ENCODE peak calls at places on chromosomes 7 and 10, in four cellular contexts. U is GM12865, L is GM13976, S is gastrocnemius medialis. Z is an unnamed sample.

GRCh38 chr10:119687192-119688032 is 36.2 kb downstream of the BAG3 start:
- DNase-seq in U (no peak), L (no peak), S (no peak), Z (no peak)

GRCh38 chr10:14017380-14017943 is 313.3 kb downstream of the FRMD4A start:
- DNase-seq in U (no peak), L (no peak), S (no peak), Z (no peak)

GRCh38 chr7:37349979-37350590 is 98.6 kb downstream of the ELMO1 start:
- DNase-seq in U (no peak), L (no peak), S (no peak), Z (no peak)

GRCh38 chr7:75906991-75907667 is 7.8 kb upstream of the POR start:
- DNase-seq in U (no peak), L (no peak), S (no peak), Z (no peak)

GRCh38 chr10:44628921-44629320 is 244.0 kb upstream of the CXCL12 start:
- DNase-seq in U (no peak), L (no peak), S (no peak), Z (no peak)

GRCh38 chr7:115319536-115319935 is 397.6 kb downstream of the MDFIC start:
- DNase-seq in U (no peak), L (no peak), S (no peak), Z (no peak)

GRCh38 chr7:26891400-26892355 is 27.3 kb upstream of the SKAP2 start:
- DNase-seq in U (peak), L (peak), S (no peak), Z (no peak)

GRCh38 chr10:70715853-70716795 is 43.8 kb downstream of the ADAMTS14 start:
- DNase-seq in U (no peak), L (no peak), S (no peak), Z (peak)

GRCh38 chr10:98673156-98673765 is 226.5 kb upstream of the HPS1 start:
- DNase-seq in U (no peak), L (no peak), S (no peak), Z (no peak)

GRCh38 chr10:311901-312665 is 176.8 kb downstream of the ZMYND11 start:
- DNase-seq in U (no peak), L (no peak), S (no peak), Z (no peak)

GRCh38 chr7:118478931-118479330 is 254.4 kb downstream of the ANKRD7 start:
- DNase-seq in U (no peak), L (no peak), S (no peak), Z (no peak)

GRCh38 chr7:8133955-8134733 is 127.8 kb downstream of the ICA1 start:
- DNase-seq in U (peak), L (peak), S (no peak), Z (peak)

GRCh38 chr7:21947056-21947455 is 1.4 kb upstream of the CDCA7L start:
- DNase-seq in U (peak), L (no peak), S (no peak), Z (no peak)

GRCh38 chr7:18352339-18353255 is 143.0 kb upstream of the HDAC9 start:
- DNase-seq in U (peak), L (peak), S (no peak), Z (peak)
- TF ChIP-seq CTCF in U (peak), L (peak), S (peak), Z (peak)

DNA sequence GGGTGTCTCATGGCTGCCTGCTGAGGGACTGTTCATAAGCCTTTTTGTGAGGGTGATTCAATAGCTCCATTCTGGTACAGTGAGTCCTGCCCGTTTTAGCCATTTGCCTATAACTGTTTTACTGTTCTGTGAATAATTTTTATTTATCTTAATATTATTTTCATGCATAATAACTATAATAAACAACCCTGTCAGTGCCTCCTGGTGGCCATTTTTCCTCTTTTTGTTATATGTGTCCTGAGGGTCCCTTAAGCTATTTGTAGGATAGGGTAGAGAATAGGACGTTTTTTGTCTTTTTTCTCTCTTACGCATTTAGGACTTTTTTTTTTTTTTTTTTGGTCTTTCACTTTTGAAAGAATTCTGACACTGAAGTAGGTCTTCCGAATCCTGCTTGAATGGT is 2.9 kb downstream of the C1QL3 start:
- DNase-seq in U (peak), L (no peak), S (no peak), Z (no peak)
- TF ChIP-seq CTCF in U (no peak), L (no peak), S (no peak), Z (no peak)

DNA sequence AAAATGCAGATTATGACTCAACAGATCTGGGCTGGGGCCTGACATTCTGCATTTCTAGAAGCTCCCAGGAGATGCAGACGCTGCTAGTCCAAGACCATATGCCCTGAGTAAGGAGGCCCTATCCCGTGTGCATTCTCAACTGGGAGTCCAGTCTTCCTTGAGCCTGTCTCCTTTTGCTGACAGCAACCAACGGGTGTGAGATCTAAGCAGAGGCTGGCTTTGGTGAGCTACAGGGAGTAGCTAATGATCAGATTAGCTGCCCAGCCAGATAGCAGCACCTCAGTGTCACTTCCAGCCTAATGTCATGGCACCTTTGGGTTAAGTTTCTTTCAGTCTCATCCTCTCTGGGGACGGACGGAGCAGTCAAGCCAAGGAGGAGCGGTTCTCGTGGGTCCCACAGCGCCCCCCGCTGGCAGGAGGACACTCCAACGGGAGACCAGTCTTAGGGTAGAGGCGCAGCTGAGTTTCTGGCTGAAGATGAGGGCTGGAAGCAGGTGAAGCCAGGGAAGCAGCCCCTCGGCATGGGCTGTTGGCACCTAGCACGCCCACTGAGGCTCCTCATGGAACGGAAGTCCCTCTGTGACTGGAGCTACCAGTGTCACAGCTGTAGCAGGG is 154.0 kb downstream of the CCDC3 start:
- DNase-seq in U (peak), L (no peak), S (no peak), Z (peak)
- TF ChIP-seq CTCF in U (peak), L (no peak), S (no peak), Z (no peak)

GRCh38 chr10:57333880-57334279 is 933.8 kb downstream of the IPMK start:
- DNase-seq in U (no peak), L (no peak), S (no peak), Z (no peak)
- TF ChIP-seq CTCF in U (no peak), L (no peak), S (no peak), Z (no peak)

GRCh38 chr10:123451607-123452245 is 214.4 kb upstream of the GPR26 start:
- DNase-seq in U (no peak), L (no peak), S (no peak), Z (no peak)
- TF ChIP-seq CTCF in U (no peak), L (no peak), S (no peak), Z (no peak)

GRCh38 chr10:64076322-64076940 is 555.2 kb downstream of the REEP3 start:
- DNase-seq in U (no peak), L (no peak), S (no peak), Z (no peak)
- TF ChIP-seq CTCF in U (no peak), L (no peak), S (no peak), Z (no peak)

GRCh38 chr10:114279289-114279688 is 40.2 kb downstream of the VWA2 start:
- DNase-seq in U (no peak), L (no peak), S (no peak), Z (no peak)

GRCh38 chr10:114281006-114281405 is 42.0 kb downstream of the VWA2 start:
- DNase-seq in U (no peak), L (no peak), S (no peak), Z (no peak)

GRCh38 chr10:114281461-114281860 is 42.4 kb downstream of the VWA2 start:
- DNase-seq in U (no peak), L (no peak), S (no peak), Z (no peak)

GRCh38 chr10:114278884-114279191 is 39.8 kb downstream of the VWA2 start:
- DNase-seq in U (no peak), L (no peak), S (no peak), Z (no peak)

DNA sequence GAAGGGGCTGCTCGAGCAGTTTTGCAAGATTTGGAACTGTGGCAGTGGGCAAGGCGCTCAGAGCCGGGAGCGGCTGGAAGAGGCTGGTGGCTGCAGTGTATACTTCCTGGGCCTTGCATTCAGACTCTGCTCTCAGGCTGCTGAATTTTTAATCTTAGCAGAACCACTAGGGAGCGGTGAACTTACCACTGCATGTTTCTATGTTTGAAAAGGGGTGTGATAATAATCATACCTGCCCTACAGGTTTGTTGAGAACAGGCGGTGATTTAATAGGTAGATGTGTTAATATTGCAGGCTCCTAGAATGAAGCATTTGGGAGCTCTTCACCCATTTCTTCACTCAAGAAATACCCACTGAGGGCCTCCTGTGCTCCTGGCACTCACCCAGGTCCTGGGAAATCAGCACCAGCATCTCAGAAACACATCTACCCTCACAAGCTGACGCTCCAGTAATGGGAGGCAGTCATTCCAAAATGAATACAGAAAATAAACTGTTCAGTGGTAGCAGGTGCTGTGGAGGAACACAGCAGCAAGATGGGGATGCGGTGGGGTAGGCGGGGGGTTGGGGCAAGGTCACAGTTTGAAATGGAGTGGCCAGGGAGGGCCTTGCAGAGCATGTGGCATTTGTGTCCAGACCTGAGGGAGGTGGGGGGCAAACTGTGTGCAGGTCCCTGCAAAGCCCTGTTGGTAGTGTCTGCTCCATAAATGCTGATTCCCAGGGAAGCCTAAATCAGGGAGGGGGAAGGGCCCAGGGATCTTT is 41.0 kb downstream of the VWA2 start:
- DNase-seq in U (no peak), L (no peak), S (no peak), Z (no peak)
- TF ChIP-seq CTCF in U (no peak), L (no peak), S (no peak), Z (no peak)

GRCh38 chr7:80224416-80224815 is 89.8 kb downstream of the GNAI1 start:
- DNase-seq in U (no peak), L (no peak), S (no peak), Z (no peak)
- TF ChIP-seq CTCF in U (no peak), L (no peak), S (no peak), Z (no peak)

GRCh38 chr10:6738464-6738824 is 158.4 kb upstream of the PRKCQ start:
- DNase-seq in U (no peak), L (no peak), S (no peak), Z (no peak)

GRCh38 chr10:6734286-6734685 is 154.2 kb upstream of the PRKCQ start:
- DNase-seq in U (no peak), L (no peak), S (no peak), Z (no peak)

GRCh38 chr10:6737758-6738463 is 157.8 kb upstream of the PRKCQ start:
- DNase-seq in U (no peak), L (no peak), S (no peak), Z (peak)

GRCh38 chr10:6739530-6740174 is 159.6 kb upstream of the PRKCQ start:
- DNase-seq in U (no peak), L (no peak), S (no peak), Z (no peak)

GRCh38 chr10:6737080-6737641 is 157.1 kb upstream of the PRKCQ start:
- DNase-seq in U (no peak), L (no peak), S (peak), Z (no peak)
- TF ChIP-seq CTCF in U (no peak), L (no peak), S (no peak), Z (no peak)